ENCODE peak calls at places on chromosomes 4 and X, in nine cellular contexts. One of them, this sample, is unnamed.

GRCh38 chr4:182277402-182277801 is 34.2 kb downstream of the TENM3 start:
- DNase-seq in NCI-H460: no peak
- DNase-seq in GM23248: no peak
- DNase-seq in PC-3: no peak
- DNase-seq in stromal cell of bone marrow: no peak
- DNase-seq in kidney tubule cell: no peak
- DNase-seq in stimulated activated CD4-positive, alpha-beta T cell treated with anti-CD3 and anti-CD28 coated beads, TNF-alpha, amount 100 ng/mL, for 4 hours: no peak
- DNase-seq in T-helper 1 cell: no peak
- DNase-seq in BJ: no peak
- DNase-seq in this sample: no peak

GRCh38 chrX:131827935-131828334 is 195.2 kb upstream of the STK26 start:
- DNase-seq in PC-3: peak
- DNase-seq in kidney tubule cell: no peak
- DNase-seq in BJ: no peak
- DNase-seq in stromal cell of bone marrow: no peak
- DNase-seq in NCI-H460: peak
- DNase-seq in stimulated activated CD4-positive, alpha-beta T cell treated with anti-CD3 and anti-CD28 coated beads, TNF-alpha, amount 100 ng/mL, for 4 hours: no peak
- DNase-seq in GM23248: peak
- DNase-seq in T-helper 1 cell: peak
- DNase-seq in this sample: no peak

GRCh38 chr4:159946983-159947645 is 844.2 kb downstream of the RAPGEF2 start:
- DNase-seq in GM23248: peak
- DNase-seq in PC-3: peak
- DNase-seq in stromal cell of bone marrow: peak
- DNase-seq in kidney tubule cell: peak
- DNase-seq in T-helper 1 cell: no peak
- DNase-seq in BJ: no peak
- DNase-seq in NCI-H460: peak
- DNase-seq in stimulated activated CD4-positive, alpha-beta T cell treated with anti-CD3 and anti-CD28 coated beads, TNF-alpha, amount 100 ng/mL, for 4 hours: no peak
- DNase-seq in this sample: peak

GRCh38 chr4:37453004-37453360 is 208.4 kb downstream of the NWD2 start:
- DNase-seq in NCI-H460: peak
- DNase-seq in PC-3: peak
- DNase-seq in T-helper 1 cell: peak
- DNase-seq in stromal cell of bone marrow: peak
- DNase-seq in GM23248: peak
- DNase-seq in BJ: no peak
- DNase-seq in kidney tubule cell: peak
- DNase-seq in stimulated activated CD4-positive, alpha-beta T cell treated with anti-CD3 and anti-CD28 coated beads, TNF-alpha, amount 100 ng/mL, for 4 hours: no peak
- DNase-seq in this sample: peak

GRCh38 chrX:122238801-122239200 is 945.3 kb upstream of the GRIA3 start:
- DNase-seq in NCI-H460: no peak
- DNase-seq in BJ: peak
- DNase-seq in GM23248: peak
- DNase-seq in T-helper 1 cell: no peak
- DNase-seq in kidney tubule cell: no peak
- DNase-seq in stromal cell of bone marrow: no peak
- DNase-seq in stimulated activated CD4-positive, alpha-beta T cell treated with anti-CD3 and anti-CD28 coated beads, TNF-alpha, amount 100 ng/mL, for 4 hours: no peak
- DNase-seq in PC-3: no peak
- DNase-seq in this sample: peak

GRCh38 chr4:119314356-119314755 is 7.6 kb downstream of the FABP2 start:
- DNase-seq in stimulated activated CD4-positive, alpha-beta T cell treated with anti-CD3 and anti-CD28 coated beads, TNF-alpha, amount 100 ng/mL, for 4 hours: no peak
- DNase-seq in BJ: no peak
- DNase-seq in PC-3: peak
- DNase-seq in kidney tubule cell: peak
- DNase-seq in GM23248: peak
- DNase-seq in NCI-H460: peak
- DNase-seq in T-helper 1 cell: no peak
- DNase-seq in stromal cell of bone marrow: peak
- DNase-seq in this sample: no peak

GRCh38 chr4:102562995-102563394 is 61.8 kb downstream of the NFKB1 start:
- DNase-seq in stimulated activated CD4-positive, alpha-beta T cell treated with anti-CD3 and anti-CD28 coated beads, TNF-alpha, amount 100 ng/mL, for 4 hours: no peak
- DNase-seq in PC-3: no peak
- DNase-seq in kidney tubule cell: peak
- DNase-seq in GM23248: peak
- DNase-seq in T-helper 1 cell: no peak
- DNase-seq in NCI-H460: no peak
- DNase-seq in stromal cell of bone marrow: no peak
- DNase-seq in BJ: no peak
- DNase-seq in this sample: no peak

GRCh38 chr4:114494257-114494803 is 104.3 kb upstream of the UGT8 start:
- DNase-seq in GM23248: no peak
- DNase-seq in stromal cell of bone marrow: no peak
- DNase-seq in NCI-H460: no peak
- DNase-seq in PC-3: no peak
- DNase-seq in stimulated activated CD4-positive, alpha-beta T cell treated with anti-CD3 and anti-CD28 coated beads, TNF-alpha, amount 100 ng/mL, for 4 hours: no peak
- DNase-seq in T-helper 1 cell: no peak
- DNase-seq in kidney tubule cell: no peak
- DNase-seq in BJ: no peak
- DNase-seq in this sample: no peak

GRCh38 chr4:143641406-143641805 is 59.1 kb downstream of the FREM3 start:
- DNase-seq in stromal cell of bone marrow: no peak
- DNase-seq in NCI-H460: no peak
- DNase-seq in BJ: no peak
- DNase-seq in kidney tubule cell: no peak
- DNase-seq in T-helper 1 cell: no peak
- DNase-seq in PC-3: no peak
- DNase-seq in stimulated activated CD4-positive, alpha-beta T cell treated with anti-CD3 and anti-CD28 coated beads, TNF-alpha, amount 100 ng/mL, for 4 hours: no peak
- DNase-seq in GM23248: no peak
- DNase-seq in this sample: no peak

GRCh38 chr4:140326395-140326993 is 47.0 kb upstream of the SCOC start:
- DNase-seq in GM23248: peak
- DNase-seq in BJ: no peak
- DNase-seq in NCI-H460: peak
- DNase-seq in T-helper 1 cell: no peak
- DNase-seq in kidney tubule cell: peak
- DNase-seq in stromal cell of bone marrow: peak
- DNase-seq in stimulated activated CD4-positive, alpha-beta T cell treated with anti-CD3 and anti-CD28 coated beads, TNF-alpha, amount 100 ng/mL, for 4 hours: no peak
- DNase-seq in PC-3: peak
- DNase-seq in this sample: no peak

This sample was measured in skeletal muscle cell.